ENCODE peak calls at places on chromosomes 11 and 22, in four cellular contexts. Q, K, D and B are unnamed samples.

GRCh38 chr11:126341760-126342161 is 13.7 kb upstream of the ST3GAL4 start:
- DNase-seq in D (no peak), Q (peak), K (no peak), B (peak)

GRCh38 chr11:92122561-92122960 is 102.1 kb upstream of the FAT3 start:
- DNase-seq in D (no peak), Q (no peak), K (no peak), B (no peak)

GRCh38 chr11:43797337-43797736 is 83.3 kb upstream of the ALKBH3 start:
- DNase-seq in K (no peak), Q (no peak), D (no peak), B (no peak)

GRCh38 chr11:132864811-132865576 is 667.3 kb downstream of the OPCML start:
- DNase-seq in Q (no peak), D (peak), K (no peak), B (no peak)

GRCh38 chr22:45159652-45160462 is 3.9 kb upstream of the NUP50 start:
- DNase-seq in Q (peak), K (no peak), D (no peak), B (peak)

GRCh38 chr11:59247535-59248227 is 35.0 kb upstream of the MPEG1 start:
- DNase-seq in K (no peak), Q (peak), D (no peak), B (peak)

GRCh38 chr22:28034760-28035401 is 115.8 kb upstream of the PITPNB start:
- DNase-seq in Q (peak), D (no peak), K (peak), B (peak)

GRCh38 chr11:60971520-60971919 is at the start of gene CD6:
- DNase-seq in D (no peak), K (peak), Q (no peak), B (no peak)

GRCh38 chr11:34650528-34650927 is 29.6 kb downstream of the EHF start:
- DNase-seq in K (peak), D (no peak), Q (peak), B (peak)

GRCh38 chr11:119518746-119519382 is 95.9 kb upstream of the THY1 start:
- DNase-seq in Q (peak), K (no peak), D (peak), B (peak)

GRCh38 chr22:24894998-24895397 is 51.5 kb downstream of the LHFPL7 start:
- DNase-seq in Q (peak), K (no peak), D (no peak), B (peak)

GRCh38 chr11:67439321-67440228 is 2.1 kb upstream of the PTPRCAP start:
- DNase-seq in D (no peak), K (no peak), Q (peak), B (no peak)